ENCODE peak calls at places on chromosomes 5 and 9, in five cellular contexts. R is iPS-NIHi11; Q is frontal cortex; I is activated CD4-positive, alpha-beta T cell treated with anti-CD3 and anti-CD28 coated beads for 1 hour; N is occipital lobe. X is an unnamed sample.
A peak's percentile ranks its signal among the peaks of the same experiment; 100 is the strongest.

GRCh38 chr9:129311638-129312037 is 133.6 kb upstream of the IER5L start:
- DNase-seq in Q (no peak), R (no peak), I (no peak), N (no peak), X (no peak)

GRCh38 chr5:167894631-167895472 is 396.6 kb upstream of the WWC1 start:
- DNase-seq in I (no peak), N (no peak), R (no peak), Q (no peak), X (no peak)

GRCh38 chr5:172901012-172901780 is 58.0 kb upstream of the RPL26L1 start:
- DNase-seq in N (no peak), R (no peak), I (no peak), Q (no peak), X (peak; percentile 89)

GRCh38 chr9:113220467-113221002 is 542 bp downstream of the FKBP15 start:
- DNase-seq in R (no peak), N (no peak), Q (no peak), I (no peak), X (no peak)

GRCh38 chr5:1503301-1504243 is 20.2 kb downstream of the LPCAT1 start:
- DNase-seq in I (no peak), R (no peak), Q (no peak), N (no peak), X (no peak)

GRCh38 chr9:13810510-13810909 is 503.4 kb downstream of the NFIB start:
- DNase-seq in R (no peak), N (no peak), I (no peak), Q (no peak), X (no peak)

GRCh38 chr5:111415053-111415452 is 97.3 kb downstream of the STARD4 start:
- DNase-seq in I (no peak), N (no peak), Q (no peak), R (no peak), X (no peak)

GRCh38 chr5:176901260-176902101 is 2.3 kb upstream of the HK3 start:
- DNase-seq in N (no peak), Q (no peak), I (no peak), R (no peak), X (no peak)

GRCh38 chr9:134536101-134536900 is 105.3 kb upstream of the COL5A1 start:
- DNase-seq in R (no peak), I (no peak), N (no peak), Q (no peak), X (no peak)

GRCh38 chr9:22008662-22009562 is at the start of gene CDKN2B:
- DNase-seq in N (peak; percentile 83), I (peak; percentile 42), Q (peak; percentile 87), R (peak; percentile 98), X (peak; percentile 72)

GRCh38 chr5:12883395-12883794 is 979.1 kb upstream of the CTNND2 start:
- DNase-seq in Q (no peak), R (no peak), I (no peak), N (no peak), X (no peak)

GRCh38 chr5:106966686-106967315 is 703.9 kb downstream of the EFNA5 start:
- DNase-seq in R (no peak), I (no peak), N (no peak), Q (no peak), X (peak; percentile 1)

GRCh38 chr5:80229902-80230255 is 26.0 kb downstream of the SERINC5 start:
- DNase-seq in N (no peak), I (no peak), Q (no peak), R (no peak), X (no peak)

GRCh38 chr5:52693279-52693678 is 94.4 kb upstream of the ITGA1 start:
- DNase-seq in N (no peak), Q (no peak), I (no peak), R (peak; percentile 37), X (no peak)

GRCh38 chr5:96254980-96255681 is 177.9 kb downstream of the PCSK1 start:
- DNase-seq in R (no peak), Q (no peak), I (no peak), N (no peak), X (peak; percentile 85)